ENCODE peak calls at places on chromosome 10, in six cellular contexts. K, R, J, M, P and U are unnamed samples.

GRCh38 chr10:118799779-118800178 is 45.0 kb upstream of the CACUL1 start:
- DNase-seq in K (peak), J (peak), P (no peak), R (no peak), M (no peak), U (no peak)

GRCh38 chr10:124999433-125000365 is 57.8 kb downstream of the ZRANB1 start:
- DNase-seq in K (peak), J (peak), P (peak), R (peak), M (peak), U (no peak)

GRCh38 chr10:33489606-33490176 is 155.2 kb upstream of the NRP1 start:
- DNase-seq in J (no peak), P (no peak), M (no peak), K (no peak), R (no peak), U (no peak)

GRCh38 chr10:3772349-3773222 is 12.4 kb downstream of the KLF6 start:
- DNase-seq in M (no peak), R (no peak), J (peak), K (no peak), P (no peak), U (no peak)

GRCh38 chr10:96497391-96497790 is 16.3 kb downstream of the TLL2 start:
- DNase-seq in K (no peak), P (no peak), M (no peak), J (no peak), R (no peak), U (no peak)

GRCh38 chr10:115606081-115606480 is 512.9 kb downstream of the ATRNL1 start:
- DNase-seq in R (no peak), P (no peak), J (peak), M (no peak), K (no peak), U (no peak)

GRCh38 chr10:25820496-25821415 is 113.3 kb upstream of the MYO3A start:
- DNase-seq in M (no peak), P (no peak), J (no peak), K (no peak), R (no peak), U (no peak)

GRCh38 chr10:114541081-114541833 is 116.8 kb downstream of the ABLIM1 start:
- DNase-seq in R (peak), M (peak), P (no peak), K (peak), J (peak), U (no peak)

GRCh38 chr10:17453377-17454091 is 861 bp downstream of the ST8SIA6 start:
- DNase-seq in R (peak), P (peak), K (no peak), J (peak), M (no peak), U (no peak)

GRCh38 chr10:110496553-110497437 is 912 bp upstream of the DUSP5 start:
- DNase-seq in M (peak), K (no peak), R (no peak), J (no peak), P (no peak), U (peak)

GRCh38 chr10:26725837-26726727 is 28.6 kb downstream of the PDSS1 start:
- DNase-seq in J (peak), K (peak), P (no peak), M (no peak), R (no peak), U (no peak)

GRCh38 chr10:86325158-86325557 is 41.4 kb downstream of the GRID1 start:
- DNase-seq in K (no peak), M (no peak), P (no peak), R (no peak), J (no peak), U (no peak)

GRCh38 chr10:62464308-62464707 is 90.1 kb downstream of the ZNF365 start:
- DNase-seq in P (no peak), M (no peak), R (no peak), K (peak), J (no peak), U (no peak)

GRCh38 chr10:126052171-126052570 is 155.8 kb downstream of the FANK1 start:
- DNase-seq in K (no peak), R (no peak), P (no peak), M (no peak), J (no peak), U (no peak)

GRCh38 chr10:61779950-61780659 is 117.4 kb downstream of the CABCOCO1 start:
- DNase-seq in M (peak), J (peak), R (no peak), K (peak), P (no peak), U (no peak)

GRCh38 chr10:33240931-33241330 is 93.5 kb downstream of the NRP1 start:
- DNase-seq in R (no peak), M (no peak), J (peak), P (no peak), K (peak), U (no peak)

GRCh38 chr10:119651514-119652327 is 541 bp downstream of the BAG3 start:
- DNase-seq in J (no peak), R (no peak), P (no peak), K (no peak), M (no peak), U (no peak)

GRCh38 chr10:13788701-13789447 is 202.1 kb downstream of the PRPF18 start:
- DNase-seq in K (peak), P (no peak), R (no peak), M (no peak), J (peak), U (no peak)

GRCh38 chr10:8269976-8270375 is 215.5 kb downstream of the GATA3 start:
- DNase-seq in K (no peak), M (no peak), P (no peak), R (no peak), J (no peak), U (no peak)

GRCh38 chr10:75347211-75347610 is 54.4 kb downstream of the ZNF503 start:
- DNase-seq in M (no peak), R (no peak), J (no peak), K (no peak), P (no peak), U (no peak)

GRCh38 chr10:71888623-71889387 is 37.8 kb upstream of the PSAP start:
- DNase-seq in J (peak), K (peak), P (peak), M (peak), R (peak), U (no peak)

GRCh38 chr10:33217854-33218253 is 116.6 kb downstream of the NRP1 start:
- DNase-seq in J (no peak), K (no peak), R (no peak), M (no peak), P (no peak), U (no peak)

GRCh38 chr10:86795353-86795752 is 38.9 kb downstream of the BMPR1A start:
- DNase-seq in P (no peak), J (peak), M (no peak), R (no peak), K (peak), U (no peak)

GRCh38 chr10:251982-252582 is 116.8 kb downstream of the ZMYND11 start:
- DNase-seq in J (no peak), K (no peak), R (no peak), P (no peak), M (no peak), U (no peak)

GRCh38 chr10:13555884-13556529 is 27.2 kb upstream of the BEND7 start:
- DNase-seq in K (no peak), R (no peak), M (no peak), J (no peak), P (no peak), U (no peak)

GRCh38 chr10:92789826-92790225 is 58.5 kb upstream of the EXOC6 start:
- DNase-seq in J (no peak), M (no peak), K (no peak), P (no peak), R (no peak), U (no peak)

GRCh38 chr10:97673736-97674525 is 13.1 kb downstream of the AVPI1 start:
- DNase-seq in K (peak), M (no peak), R (no peak), J (peak), P (no peak), U (no peak)

GRCh38 chr10:131891196-131891928 is 9.4 kb upstream of the PPP2R2D start:
- DNase-seq in M (no peak), P (peak), R (no peak), J (no peak), K (no peak), U (no peak)

GRCh38 chr10:123135415-123136141 is at the start of gene HMX3:
- DNase-seq in K (no peak), R (no peak), J (no peak), P (peak), M (no peak), U (no peak)

GRCh38 chr10:86815035-86815617 is 58.7 kb downstream of the BMPR1A start:
- DNase-seq in M (no peak), K (peak), J (peak), R (no peak), P (no peak), U (no peak)

GRCh38 chr10:79047875-79048638 is 20.7 kb upstream of the ZMIZ1 start:
- DNase-seq in K (no peak), J (no peak), P (no peak), R (no peak), M (no peak), U (no peak)

GRCh38 chr10:75773139-75773801 is 341.8 kb downstream of the LRMDA start:
- DNase-seq in P (no peak), M (no peak), R (no peak), J (peak), K (peak), U (no peak)

GRCh38 chr10:58424176-58424575 is 39.0 kb downstream of the TFAM start:
- DNase-seq in R (no peak), M (no peak), J (peak), K (no peak), P (no peak), U (no peak)

GRCh38 chr10:110414563-110415309 is 83.0 kb upstream of the DUSP5 start:
- DNase-seq in J (no peak), P (no peak), M (no peak), R (peak), K (peak), U (no peak)

GRCh38 chr10:2619472-2619871 is 447.9 kb upstream of the PFKP start:
- DNase-seq in P (peak), R (no peak), M (no peak), K (no peak), J (no peak), U (no peak)

GRCh38 chr10:32298066-32298812 is 48.7 kb downstream of the EPC1 start:
- DNase-seq in M (no peak), P (no peak), J (peak), K (peak), R (no peak), U (no peak)

GRCh38 chr10:35392482-35393230 is 56.3 kb downstream of the CCNY start:
- DNase-seq in K (no peak), P (no peak), M (no peak), J (no peak), R (no peak), U (no peak)

GRCh38 chr10:112872728-112873127 is 77.3 kb upstream of the TCF7L2 start:
- DNase-seq in R (no peak), J (no peak), K (no peak), M (no peak), P (no peak), U (no peak)
- TF ChIP-seq CTCF in R (no peak), J (peak), K (peak), M (no peak), P (no peak), U (no peak)

GRCh38 chr10:53786236-53786635 is 1013.7 kb upstream of the MBL2 start:
- DNase-seq in J (no peak), R (no peak), K (no peak), M (no peak), P (peak), U (no peak)
- TF ChIP-seq CTCF in J (no peak), R (no peak), K (peak), M (no peak), P (peak), U (peak)

GRCh38 chr10:121596668-121597503 is 1.4 kb downstream of the FGFR2 start:
- DNase-seq in J (no peak), R (peak), M (no peak), K (no peak), P (peak), U (no peak)
- TF ChIP-seq CTCF in J (peak), R (no peak), M (peak), K (no peak), P (no peak), U (peak)

GRCh38 chr10:31031666-31032514 is at the start of gene ZNF438:
- DNase-seq in R (peak), J (peak), M (peak), P (peak), K (peak), U (peak)
- TF ChIP-seq CTCF in R (no peak), J (peak), M (no peak), P (no peak), K (peak), U (peak)

GRCh38 chr10:45673074-45673628 is 579 bp upstream of the ZFAND4 start:
- DNase-seq in R (peak), J (no peak), K (no peak), P (peak), M (no peak), U (no peak)

GRCh38 chr10:45675388-45675787 is 2.8 kb upstream of the ZFAND4 start:
- DNase-seq in K (no peak), J (no peak), M (no peak), P (no peak), R (no peak), U (no peak)

GRCh38 chr10:45672201-45673073 is at the start of gene ZFAND4:
- DNase-seq in M (peak), K (peak), P (peak), J (peak), R (peak), U (peak)
- TF ChIP-seq CTCF in M (peak), K (peak), P (peak), J (peak), R (peak), U (peak)

GRCh38 chr10:102231357-102232318 is 5.5 kb downstream of the ELOVL3 start:
- DNase-seq in J (no peak), P (peak), R (no peak), M (no peak), K (no peak), U (peak)

GRCh38 chr10:102233997-102234396 is 7.3 kb downstream of the PITX3 start:
- DNase-seq in K (no peak), P (no peak), J (no peak), M (no peak), R (no peak), U (peak)

GRCh38 chr10:102230264-102230860 is 4.3 kb downstream of the ELOVL3 start:
- DNase-seq in K (no peak), R (no peak), M (no peak), J (peak), P (peak), U (no peak)

GRCh38 chr10:102229810-102230263 is 3.7 kb downstream of the ELOVL3 start:
- DNase-seq in R (peak), P (peak), K (peak), M (no peak), J (peak), U (peak)

DNA sequence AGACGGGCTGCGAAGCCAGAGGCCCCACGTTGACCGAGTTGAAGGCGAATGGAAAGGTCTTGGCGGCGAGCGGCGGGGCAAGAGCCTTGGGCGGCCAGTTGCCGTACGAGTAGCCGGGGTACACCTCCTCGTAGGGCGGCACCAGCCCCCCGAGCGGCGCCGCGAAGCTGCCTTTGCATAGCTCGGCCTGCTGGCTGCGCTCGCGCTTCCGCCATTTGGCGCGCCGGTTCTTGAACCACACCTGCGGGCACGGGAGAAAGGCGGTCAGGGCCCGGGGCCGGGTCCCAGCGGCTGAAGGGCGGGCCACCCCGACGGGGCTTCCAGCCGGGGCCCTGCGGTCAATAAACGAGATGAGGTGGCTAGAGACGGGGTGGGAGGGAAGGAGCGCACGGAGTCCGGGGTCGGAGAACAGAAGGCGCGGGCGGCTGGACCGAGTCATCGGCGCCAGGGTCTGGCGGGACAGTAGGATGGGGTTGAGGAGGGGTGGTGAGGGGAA is 4.8 kb downstream of the ELOVL3 start:
- DNase-seq in P (peak), K (no peak), J (peak), R (no peak), M (no peak), U (peak)
- TF ChIP-seq CTCF in P (no peak), K (no peak), J (peak), R (no peak), M (peak), U (peak)